ENCODE peak calls at places on chromosomes 5 and 9, in five cellular contexts. B is HCT116, M is mesenchymal stem cell, L is K562, J is neuronal stem cell. W is an unnamed sample.
A peak's percentile ranks its signal among the peaks of the same experiment; 100 is the strongest.

GRCh38 chr5:83509535-83509934 is 38.0 kb downstream of the VCAN start:
- DNase-seq in J (no peak), L (no peak), M (peak; percentile 47), B (no peak), W (no peak)

GRCh38 chr5:94745786-94746730 is 127.6 kb downstream of the SLF1 start:
- DNase-seq in M (peak; percentile 4), L (no peak), J (no peak), B (no peak), W (no peak)

GRCh38 chr9:81092057-81092456 is 597.3 kb downstream of the TLE1 start:
- DNase-seq in J (no peak), M (peak; percentile 26), L (no peak), B (no peak), W (no peak)

GRCh38 chr5:150577378-150577777 is 63.1 kb upstream of the SYNPO start:
- DNase-seq in B (no peak), L (no peak), M (no peak), J (no peak), W (no peak)

GRCh38 chr9:76298497-76299144 is 95.6 kb downstream of the RFK start:
- DNase-seq in J (no peak), M (no peak), B (no peak), L (no peak), W (no peak)

GRCh38 chr9:7174884-7175283 is 417.1 kb downstream of the KDM4C start:
- DNase-seq in L (no peak), J (no peak), B (no peak), M (no peak), W (no peak)

GRCh38 chr5:35860686-35861085 is 4.0 kb downstream of the IL7R start:
- DNase-seq in M (no peak), B (no peak), J (no peak), L (no peak), W (no peak)

GRCh38 chr5:39283231-39283818 is 64.0 kb upstream of the FYB1 start:
- DNase-seq in J (peak; percentile 9), B (peak; percentile 12), L (peak; percentile 41), M (peak; percentile 71), W (peak; percentile 78)

GRCh38 chr9:119609277-119609971 is 240.2 kb upstream of the BRINP1 start:
- DNase-seq in B (no peak), M (no peak), L (no peak), J (no peak), W (no peak)

GRCh38 chr9:93218161-93218560 is 34.2 kb downstream of the WNK2 start:
- DNase-seq in B (no peak), L (no peak), J (no peak), M (no peak), W (no peak)

GRCh38 chr9:129170229-129170628 is 7.8 kb downstream of the IER5L start:
- DNase-seq in L (no peak), M (peak; percentile 51), J (no peak), B (peak; percentile 48), W (no peak)

GRCh38 chr9:105501414-105501813 is 53.6 kb downstream of the FSD1L start:
- DNase-seq in B (no peak), L (no peak), J (no peak), M (no peak), W (no peak)
- H3K9ac ChIP-seq in B (no peak overlapping the region), L (no peak overlapping the region), J (no peak overlapping the region), M (no peak overlapping the region), W (no peak overlapping the region)

DNA sequence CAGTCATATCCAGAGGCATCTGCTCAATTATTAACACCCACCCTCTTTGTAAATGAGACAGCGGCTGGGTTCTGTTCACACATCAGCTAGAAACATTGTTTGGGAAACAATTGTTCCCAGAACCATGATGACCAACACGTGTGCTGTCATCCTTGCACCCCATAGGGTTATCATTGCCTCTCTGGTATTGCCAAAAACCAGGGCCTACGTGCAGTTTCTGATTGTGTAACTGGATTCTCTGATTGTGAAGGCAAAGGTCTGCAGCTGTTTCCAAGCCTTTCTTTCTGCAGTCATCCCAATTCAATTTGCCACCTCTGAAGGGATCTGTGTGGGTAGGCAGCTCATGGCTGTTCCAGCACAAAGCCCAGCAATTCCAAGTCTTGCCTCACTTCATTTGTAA is 66.8 kb downstream of the YIPF5 start:
- DNase-seq in L (no peak), J (no peak), B (no peak), M (no peak), W (no peak)
- H3K4me2 ChIP-seq in L (no peak overlapping the region), J (no peak overlapping the region), B (no peak overlapping the region), M (no peak overlapping the region), W (no peak overlapping the region)

GRCh38 chr5:88888799-88889164 is 5.8 kb upstream of the MEF2C start:
- DNase-seq in M (no peak), L (no peak), B (no peak), J (no peak), W (no peak)
- H2AFZ ChIP-seq in M (peak overlapping the region; percentile 51), L (no peak overlapping the region), B (no peak overlapping the region), J (peak overlapping the region; percentile 74), W (peak overlapping the region; percentile 89)

GRCh38 chr9:96567203-96567700 is 52.4 kb downstream of the CDC14B start:
- DNase-seq in L (no peak), B (no peak), M (no peak), J (no peak), W (peak; percentile 50)
- H3K9ac ChIP-seq in L (peak overlapping the region; percentile 58), B (peak overlapping the region; percentile 70), M (peak overlapping the region; percentile 86), J (peak overlapping the region; percentile 89), W (peak overlapping the region; percentile 81)

DNA sequence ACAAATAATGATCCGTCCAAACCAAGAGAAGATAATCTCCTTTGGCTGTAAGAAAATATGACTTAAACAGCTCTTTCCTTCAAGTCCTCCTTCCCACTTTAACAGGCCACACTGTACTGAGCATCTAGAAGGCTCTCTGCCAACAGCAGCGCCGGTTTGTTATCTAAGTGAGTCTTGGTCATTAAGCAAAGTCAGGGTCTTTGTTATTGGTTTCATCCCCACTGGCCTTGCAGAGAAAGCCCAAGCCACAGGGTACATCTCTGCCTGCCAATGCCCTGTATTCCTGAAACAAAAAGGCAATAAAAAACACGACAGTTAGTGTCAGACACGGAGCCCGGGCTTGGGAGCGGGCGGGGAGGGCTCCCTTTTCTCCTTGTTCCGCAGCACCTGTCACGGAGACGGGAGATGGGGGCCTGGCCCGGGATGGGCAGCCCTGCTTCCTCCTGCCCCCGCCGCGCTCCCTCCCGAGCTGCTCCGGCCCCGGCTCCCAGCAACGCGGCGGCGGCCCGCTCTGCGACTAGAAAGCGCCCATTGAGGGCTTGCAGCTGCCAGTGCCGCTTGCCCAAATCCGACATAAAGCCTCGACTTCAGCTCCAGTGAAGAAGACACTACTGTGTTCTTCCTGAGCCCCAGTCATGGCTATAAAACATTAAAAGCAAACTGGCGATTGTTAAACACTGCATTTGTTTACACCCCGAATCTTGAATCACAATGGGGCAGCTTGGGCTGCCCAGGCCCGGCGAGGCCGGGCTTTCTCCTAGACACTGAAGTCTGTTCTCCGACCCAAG is 28.1 kb upstream of the PIK3R1 start:
- DNase-seq in M (peak; percentile 18), B (no peak), J (peak; percentile 23), L (no peak), W (no peak)
- H3K4me2 ChIP-seq in M (peak overlapping the region; percentile 75), B (no peak overlapping the region), J (peak overlapping the region; percentile 66), L (no peak overlapping the region), W (no peak overlapping the region)

GRCh38 chr9:126371007-126371870 is 44.6 kb downstream of the MVB12B start:
- DNase-seq in L (no peak), M (no peak), B (no peak), J (no peak), W (no peak)
- H2AFZ ChIP-seq in L (no peak overlapping the region), M (no peak overlapping the region), B (no peak overlapping the region), J (no peak overlapping the region), W (no peak overlapping the region)

DNA sequence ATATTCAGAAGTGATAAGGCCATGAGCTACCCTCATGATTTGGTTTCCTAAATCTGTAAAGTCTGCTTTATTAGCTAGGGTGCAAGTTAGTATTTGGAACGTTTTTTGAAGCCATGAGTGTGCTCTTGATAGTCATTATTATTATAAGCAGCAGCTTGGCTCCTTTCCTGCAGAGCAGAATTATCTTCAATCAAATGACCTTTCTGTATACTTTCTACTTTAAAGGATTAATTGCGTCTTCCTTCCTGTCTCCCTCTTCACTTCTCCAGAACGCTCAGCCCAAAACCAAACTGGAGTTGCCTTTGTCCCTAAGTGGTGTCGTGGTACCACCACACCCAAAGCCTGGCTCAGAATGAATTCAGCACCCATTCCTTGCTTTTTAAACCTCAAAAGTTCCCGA is 211.3 kb downstream of the ARHGAP26 start:
- DNase-seq in B (no peak), L (no peak), J (no peak), M (no peak), W (no peak)
- H3K9ac ChIP-seq in B (no peak overlapping the region), L (no peak overlapping the region), J (no peak overlapping the region), M (no peak overlapping the region), W (no peak overlapping the region)

GRCh38 chr9:36986548-36987408 is 47.3 kb downstream of the PAX5 start:
- DNase-seq in L (no peak), M (no peak), B (no peak), J (no peak), W (no peak)

GRCh38 chr9:36985061-36985768 is 48.9 kb downstream of the PAX5 start:
- DNase-seq in L (no peak), M (no peak), B (no peak), J (no peak), W (no peak)

GRCh38 chr9:36987891-36988290 is 46.2 kb downstream of the PAX5 start:
- DNase-seq in J (no peak), M (no peak), B (no peak), L (no peak), W (no peak)

GRCh38 chr9:36987409-36987808 is 46.7 kb downstream of the PAX5 start:
- DNase-seq in J (no peak), B (no peak), L (no peak), M (no peak), W (no peak)

GRCh38 chr9:36985769-36986547 is 48.1 kb downstream of the PAX5 start:
- DNase-seq in L (no peak), B (no peak), M (no peak), J (no peak), W (no peak)
- H3K4me2 ChIP-seq in L (no peak overlapping the region), B (no peak overlapping the region), M (peak overlapping the region; percentile 45), J (peak overlapping the region; percentile 73), W (no peak overlapping the region)

DNA sequence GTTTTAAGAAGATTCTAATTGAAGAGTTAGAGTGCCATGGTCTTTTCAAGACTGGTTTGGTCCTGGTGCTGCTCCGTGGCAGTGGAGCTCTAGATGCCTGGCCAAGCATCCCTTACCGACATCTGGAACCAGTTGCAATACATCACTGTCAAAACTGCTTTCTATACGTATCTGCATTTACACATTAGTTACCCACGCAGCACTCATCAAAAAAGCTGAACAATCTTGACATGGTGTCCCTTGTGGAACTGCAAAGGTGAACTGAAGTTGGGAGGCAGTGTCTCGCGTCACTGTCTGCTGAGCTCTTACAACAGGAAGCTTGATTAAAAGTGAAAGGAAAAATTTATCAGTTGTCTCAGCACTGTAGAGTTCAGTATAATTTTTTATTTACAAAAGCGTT is 82.6 kb downstream of the PBX3 start:
- DNase-seq in L (no peak), J (no peak), B (no peak), M (no peak), W (peak; percentile 63)
- H2AFZ ChIP-seq in L (no peak overlapping the region), J (no peak overlapping the region), B (no peak overlapping the region), M (no peak overlapping the region), W (no peak overlapping the region)